ENCODE peak calls at places on chromosomes 16 and 17, in ten cellular contexts. One of them, this sample, is unnamed. For H3K27me3 and H3K36me3, the result is how much of the 10 kb centered on the place peaks cover.

GRCh38 chr16:11250091-11250785 is 5.8 kb downstream of the SOCS1 start:
- DNase-seq in ovary: no peak
- DNase-seq in astrocyte: no peak
- DNase-seq in stomach: no peak
- DNase-seq in breast epithelium: no peak
- DNase-seq in endothelial cell of umbilical vein: no peak
- DNase-seq in PC-9: peak
- DNase-seq in ascending aorta: no peak
- DNase-seq in thoracic aorta: no peak
- DNase-seq in tibial nerve: no peak
- DNase-seq in this sample: no peak

GRCh38 chr17:49260011-49260921 is 29.7 kb upstream of the PHOSPHO1 start:
- DNase-seq in ovary: peak
- DNase-seq in astrocyte: peak
- DNase-seq in stomach: peak
- DNase-seq in breast epithelium: peak
- DNase-seq in endothelial cell of umbilical vein: peak
- DNase-seq in PC-9: peak
- DNase-seq in ascending aorta: peak
- DNase-seq in thoracic aorta: peak
- DNase-seq in tibial nerve: peak
- DNase-seq in this sample: peak

GRCh38 chr16:85657267-85657650 is 31.5 kb downstream of the GINS2 start:
- DNase-seq in ovary: peak
- DNase-seq in astrocyte: no peak
- DNase-seq in stomach: no peak
- DNase-seq in breast epithelium: no peak
- DNase-seq in endothelial cell of umbilical vein: no peak
- DNase-seq in PC-9: no peak
- DNase-seq in ascending aorta: no peak
- DNase-seq in thoracic aorta: no peak
- DNase-seq in tibial nerve: no peak
- DNase-seq in this sample: no peak

GRCh38 chr17:49227436-49228261 is 2.9 kb downstream of the PHOSPHO1 start:
- DNase-seq in ovary: peak
- DNase-seq in astrocyte: peak
- DNase-seq in stomach: peak
- DNase-seq in breast epithelium: no peak
- DNase-seq in endothelial cell of umbilical vein: peak
- DNase-seq in PC-9: peak
- DNase-seq in ascending aorta: peak
- DNase-seq in thoracic aorta: no peak
- DNase-seq in tibial nerve: peak
- DNase-seq in this sample: no peak

GRCh38 chr17:43398724-43399595 is at the start of gene ARL4D:
- DNase-seq in ovary: peak
- DNase-seq in astrocyte: peak
- DNase-seq in stomach: peak
- DNase-seq in breast epithelium: peak
- DNase-seq in endothelial cell of umbilical vein: peak
- DNase-seq in PC-9: peak
- DNase-seq in ascending aorta: peak
- DNase-seq in thoracic aorta: peak
- DNase-seq in tibial nerve: peak
- DNase-seq in this sample: no peak

GRCh38 chr16:73711441-73712080 is 585.1 kb upstream of the PSMD7 start:
- DNase-seq in ovary: no peak
- DNase-seq in astrocyte: no peak
- DNase-seq in stomach: no peak
- DNase-seq in breast epithelium: no peak
- DNase-seq in endothelial cell of umbilical vein: no peak
- DNase-seq in PC-9: no peak
- DNase-seq in ascending aorta: no peak
- DNase-seq in thoracic aorta: no peak
- DNase-seq in tibial nerve: no peak
- DNase-seq in this sample: no peak

GRCh38 chr17:11334493-11334892 is 93.5 kb downstream of the SHISA6 start:
- DNase-seq in ovary: no peak
- DNase-seq in astrocyte: no peak
- DNase-seq in stomach: no peak
- DNase-seq in breast epithelium: no peak
- DNase-seq in endothelial cell of umbilical vein: no peak
- DNase-seq in PC-9: no peak
- DNase-seq in ascending aorta: no peak
- DNase-seq in thoracic aorta: no peak
- DNase-seq in tibial nerve: no peak
- DNase-seq in this sample: no peak

GRCh38 chr17:63398680-63399079 is 47.4 kb downstream of the CYB561 start:
- DNase-seq in ovary: no peak
- DNase-seq in astrocyte: no peak
- DNase-seq in stomach: no peak
- DNase-seq in breast epithelium: no peak
- DNase-seq in endothelial cell of umbilical vein: peak
- DNase-seq in PC-9: no peak
- DNase-seq in ascending aorta: no peak
- DNase-seq in thoracic aorta: no peak
- DNase-seq in tibial nerve: no peak
- DNase-seq in this sample: no peak

GRCh38 chr17:63405741-63406261 is 40.3 kb downstream of the CYB561 start:
- DNase-seq in ovary: no peak
- DNase-seq in astrocyte: peak
- DNase-seq in stomach: no peak
- DNase-seq in breast epithelium: no peak
- DNase-seq in endothelial cell of umbilical vein: peak
- DNase-seq in PC-9: no peak
- DNase-seq in ascending aorta: no peak
- DNase-seq in thoracic aorta: no peak
- DNase-seq in tibial nerve: peak
- DNase-seq in this sample: peak

GRCh38 chr16:10616744-10617640 is 36.6 kb upstream of the EMP2 start:
- DNase-seq in ovary: peak
- DNase-seq in astrocyte: peak
- DNase-seq in stomach: peak
- DNase-seq in breast epithelium: peak
- DNase-seq in endothelial cell of umbilical vein: no peak
- DNase-seq in PC-9: peak
- DNase-seq in ascending aorta: no peak
- DNase-seq in thoracic aorta: no peak
- DNase-seq in tibial nerve: peak
- DNase-seq in this sample: no peak

GRCh38 chr16:88065747-88066142 is 114.5 kb downstream of the BANP start:
- DNase-seq in ovary: no peak
- DNase-seq in astrocyte: no peak
- DNase-seq in stomach: no peak
- DNase-seq in breast epithelium: no peak
- DNase-seq in endothelial cell of umbilical vein: no peak
- DNase-seq in PC-9: no peak
- DNase-seq in ascending aorta: no peak
- DNase-seq in thoracic aorta: no peak
- DNase-seq in tibial nerve: no peak
- DNase-seq in this sample: no peak

GRCh38 chr17:64278614-64279013 is 15.6 kb upstream of the TEX2 start:
- DNase-seq in ovary: no peak
- DNase-seq in astrocyte: peak
- DNase-seq in stomach: no peak
- DNase-seq in breast epithelium: no peak
- DNase-seq in endothelial cell of umbilical vein: peak
- DNase-seq in PC-9: no peak
- DNase-seq in ascending aorta: no peak
- DNase-seq in thoracic aorta: no peak
- DNase-seq in tibial nerve: no peak
- DNase-seq in this sample: no peak

GRCh38 chr16:23408242-23409201 is 44.5 kb downstream of the COG7 start:
- DNase-seq in ovary: no peak
- DNase-seq in astrocyte: peak
- DNase-seq in stomach: no peak
- DNase-seq in breast epithelium: peak
- DNase-seq in endothelial cell of umbilical vein: no peak
- DNase-seq in PC-9: no peak
- DNase-seq in ascending aorta: no peak
- DNase-seq in thoracic aorta: no peak
- DNase-seq in tibial nerve: peak
- DNase-seq in this sample: peak

DNA sequence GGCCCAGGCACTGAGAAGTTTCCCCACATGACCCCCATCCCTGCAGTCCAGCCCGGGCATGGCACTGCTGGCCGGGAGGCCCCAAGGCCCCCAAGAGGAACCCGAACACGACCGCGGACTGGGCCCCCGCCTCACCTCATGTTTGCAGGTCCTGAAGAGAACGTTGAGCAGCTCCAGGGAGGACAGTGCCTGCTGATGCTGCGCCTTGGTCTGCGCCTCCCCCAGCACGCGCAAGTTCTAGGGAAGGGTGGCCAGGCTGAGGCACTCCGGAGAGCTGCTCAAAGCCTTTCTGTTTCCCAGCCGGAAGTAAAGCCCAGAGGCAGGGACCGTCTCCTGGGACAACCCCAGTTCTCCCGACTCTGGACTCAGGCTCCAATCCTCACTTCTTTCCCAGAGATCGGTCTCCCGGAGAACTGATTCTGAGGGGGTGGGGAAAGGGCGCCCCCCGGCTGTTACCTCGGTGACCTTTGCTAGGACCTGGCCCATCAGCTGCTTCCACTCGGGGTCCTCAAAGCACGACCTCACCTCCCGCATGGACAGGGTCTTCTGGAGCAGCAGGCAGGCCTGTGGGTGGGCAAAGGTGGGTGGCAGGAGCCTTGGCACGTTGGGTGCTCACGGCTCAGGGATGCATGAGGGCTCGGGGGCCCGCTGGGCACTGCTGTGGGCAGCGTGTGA is 13.7 kb downstream of the MYBBP1A start:
- DNase-seq in ovary: no peak
- DNase-seq in astrocyte: no peak
- DNase-seq in stomach: no peak
- DNase-seq in breast epithelium: no peak
- DNase-seq in endothelial cell of umbilical vein: no peak
- DNase-seq in PC-9: no peak
- DNase-seq in ascending aorta: no peak
- DNase-seq in thoracic aorta: no peak
- DNase-seq in tibial nerve: no peak
- DNase-seq in this sample: no peak
- TF ChIP-seq CTCF in ovary: no peak
- TF ChIP-seq CTCF in astrocyte: no peak
- TF ChIP-seq CTCF in stomach: no peak
- TF ChIP-seq CTCF in breast epithelium: no peak
- TF ChIP-seq CTCF in endothelial cell of umbilical vein: no peak
- TF ChIP-seq CTCF in PC-9: no peak
- TF ChIP-seq CTCF in ascending aorta: no peak
- TF ChIP-seq CTCF in thoracic aorta: no peak
- TF ChIP-seq CTCF in tibial nerve: no peak
- TF ChIP-seq CTCF in this sample: no peak

DNA sequence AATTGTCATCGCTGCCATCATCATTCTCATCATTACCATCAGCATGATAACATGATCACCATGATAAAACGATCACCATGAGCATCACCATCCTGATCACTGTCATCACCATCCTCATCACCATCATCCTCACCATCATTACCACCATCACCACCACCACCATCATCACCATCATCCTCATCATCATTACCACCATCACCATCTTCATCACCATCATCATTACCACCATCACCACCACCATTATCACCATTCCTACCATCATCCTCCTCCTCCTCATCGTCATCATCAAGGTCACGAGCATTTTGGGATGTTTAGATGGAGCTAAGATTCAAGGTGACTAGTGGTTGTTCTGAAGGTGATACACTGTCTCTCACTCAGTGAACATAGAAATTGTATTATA is 221.0 kb downstream of the FOXL1 start:
- DNase-seq in ovary: no peak
- DNase-seq in astrocyte: no peak
- DNase-seq in stomach: no peak
- DNase-seq in breast epithelium: no peak
- DNase-seq in endothelial cell of umbilical vein: no peak
- DNase-seq in PC-9: no peak
- DNase-seq in ascending aorta: no peak
- DNase-seq in thoracic aorta: no peak
- DNase-seq in tibial nerve: no peak
- DNase-seq in this sample: no peak
- H3K27me3 ChIP-seq in ovary: under half
- H3K27me3 ChIP-seq in astrocyte: under half
- H3K27me3 ChIP-seq in stomach: under half
- H3K27me3 ChIP-seq in breast epithelium: under half
- H3K27me3 ChIP-seq in endothelial cell of umbilical vein: under half
- H3K27me3 ChIP-seq in PC-9: half or more
- H3K27me3 ChIP-seq in ascending aorta: under half
- H3K27me3 ChIP-seq in thoracic aorta: under half
- H3K27me3 ChIP-seq in tibial nerve: under half
- H3K27me3 ChIP-seq in this sample: under half

GRCh38 chr16:27436065-27436464 is 34.1 kb downstream of the IL21R start:
- DNase-seq in ovary: peak
- DNase-seq in astrocyte: no peak
- DNase-seq in stomach: no peak
- DNase-seq in breast epithelium: no peak
- DNase-seq in endothelial cell of umbilical vein: no peak
- DNase-seq in PC-9: no peak
- DNase-seq in ascending aorta: peak
- DNase-seq in thoracic aorta: no peak
- DNase-seq in tibial nerve: no peak
- DNase-seq in this sample: no peak
- H3K36me3 ChIP-seq in ovary: under half
- H3K36me3 ChIP-seq in astrocyte: under half
- H3K36me3 ChIP-seq in stomach: under half
- H3K36me3 ChIP-seq in breast epithelium: under half
- H3K36me3 ChIP-seq in endothelial cell of umbilical vein: under half
- H3K36me3 ChIP-seq in PC-9: under half
- H3K36me3 ChIP-seq in ascending aorta: under half
- H3K36me3 ChIP-seq in thoracic aorta: under half
- H3K36me3 ChIP-seq in tibial nerve: under half
- H3K36me3 ChIP-seq in this sample: under half

GRCh38 chr16:5916711-5917191 is 819.2 kb upstream of the EEF2KMT start:
- DNase-seq in ovary: no peak
- DNase-seq in astrocyte: peak
- DNase-seq in stomach: no peak
- DNase-seq in breast epithelium: no peak
- DNase-seq in endothelial cell of umbilical vein: no peak
- DNase-seq in PC-9: no peak
- DNase-seq in ascending aorta: no peak
- DNase-seq in thoracic aorta: no peak
- DNase-seq in tibial nerve: no peak
- DNase-seq in this sample: no peak

GRCh38 chr16:5917436-5917835 is 819.8 kb upstream of the EEF2KMT start:
- DNase-seq in ovary: no peak
- DNase-seq in astrocyte: no peak
- DNase-seq in stomach: no peak
- DNase-seq in breast epithelium: no peak
- DNase-seq in endothelial cell of umbilical vein: no peak
- DNase-seq in PC-9: no peak
- DNase-seq in ascending aorta: no peak
- DNase-seq in thoracic aorta: no peak
- DNase-seq in tibial nerve: no peak
- DNase-seq in this sample: no peak

DNA sequence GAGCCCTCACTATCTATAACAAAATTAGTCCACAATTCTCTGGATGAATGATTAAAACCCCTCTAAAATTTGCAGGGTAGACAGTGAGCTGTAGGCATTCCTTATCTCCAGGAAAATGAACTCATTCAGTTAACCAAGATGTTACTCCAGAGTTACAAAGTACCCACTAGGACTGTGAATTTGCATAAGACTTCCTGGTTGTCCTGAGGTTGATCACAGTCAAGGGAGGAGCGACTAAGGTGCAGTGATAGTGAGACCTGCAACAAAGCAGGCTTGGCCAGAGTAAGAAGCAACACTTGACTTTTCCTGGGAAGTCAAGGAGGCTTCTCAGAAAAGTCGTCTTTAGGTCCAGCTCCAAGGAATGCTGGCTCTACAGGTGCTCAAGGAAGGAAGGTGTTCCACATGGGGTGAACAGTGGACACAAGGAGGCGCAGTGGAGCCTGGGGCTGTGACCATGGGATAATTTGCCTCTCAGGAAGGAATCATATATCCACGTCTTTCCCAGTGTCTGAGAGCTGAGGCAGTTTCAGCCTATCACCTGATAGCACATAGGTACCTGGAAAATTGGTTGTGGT is 821.0 kb upstream of the EEF2KMT start:
- DNase-seq in ovary: no peak
- DNase-seq in astrocyte: no peak
- DNase-seq in stomach: no peak
- DNase-seq in breast epithelium: no peak
- DNase-seq in endothelial cell of umbilical vein: no peak
- DNase-seq in PC-9: no peak
- DNase-seq in ascending aorta: no peak
- DNase-seq in thoracic aorta: no peak
- DNase-seq in tibial nerve: no peak
- DNase-seq in this sample: no peak
- TF ChIP-seq CTCF in ovary: no peak
- TF ChIP-seq CTCF in astrocyte: no peak
- TF ChIP-seq CTCF in stomach: no peak
- TF ChIP-seq CTCF in breast epithelium: no peak
- TF ChIP-seq CTCF in endothelial cell of umbilical vein: no peak
- TF ChIP-seq CTCF in PC-9: peak
- TF ChIP-seq CTCF in ascending aorta: no peak
- TF ChIP-seq CTCF in thoracic aorta: no peak
- TF ChIP-seq CTCF in tibial nerve: no peak
- TF ChIP-seq CTCF in this sample: no peak